ENCODE peak calls at places on chromosomes 13 and 19, in four cellular contexts. B is IMR-90, J is thyroid gland, I is body of pancreas. L is an unnamed sample.

GRCh38 chr19:35247526-35248309 is 1.1 kb upstream of the LSR start:
- DNase-seq in B (no peak), J (peak; percentile 96), I (peak; percentile 95), L (peak; percentile 88)

GRCh38 chr13:98990701-98991100 is 12.8 kb upstream of the DOCK9 start:
- DNase-seq in B (no peak), J (no peak), I (no peak), L (no peak)

GRCh38 chr19:6433663-6434062 is at the start of gene SLC25A41:
- DNase-seq in B (no peak), J (no peak), I (no peak), L (no peak)

GRCh38 chr19:47275866-47276461 is 1.3 kb downstream of the INAFM1 start:
- DNase-seq in B (peak; percentile 57), J (peak; percentile 14), I (no peak), L (peak; percentile 66)

GRCh38 chr19:42280761-42281174 is 11.7 kb downstream of the CIC start:
- DNase-seq in B (peak; percentile 17), J (peak; percentile 36), I (no peak), L (no peak)

GRCh38 chr13:89066868-89067466 is 1395.8 kb downstream of the SLITRK5 start:
- DNase-seq in B (peak; percentile 0), J (peak; percentile 3), I (peak; percentile 24), L (peak; percentile 47)

GRCh38 chr13:38863536-38863935 is 127.1 kb downstream of the STOML3 start:
- DNase-seq in B (no peak), J (no peak), I (no peak), L (no peak)

GRCh38 chr13:43614063-43614462 is 172.7 kb downstream of the ENOX1 start:
- DNase-seq in B (no peak), J (no peak), I (no peak), L (no peak)

GRCh38 chr19:50602935-50603334 is 34.7 kb upstream of the LRRC4B start:
- DNase-seq in B (no peak), J (no peak), I (no peak), L (no peak)

GRCh38 chr19:16525751-16526481 is 16.3 kb downstream of the CHERP start:
- DNase-seq in B (no peak), J (no peak), I (no peak), L (no peak)

GRCh38 chr19:51375504-51376221 is 3.2 kb upstream of the NKG7 start:
- DNase-seq in B (no peak), J (no peak), I (no peak), L (no peak)

GRCh38 chr13:32136716-32137115 is 105.1 kb downstream of the FRY start:
- DNase-seq in B (no peak), J (no peak), I (no peak), L (no peak)

GRCh38 chr13:32881792-32882175 is 134.4 kb upstream of the KL start:
- DNase-seq in B (no peak), J (no peak), I (no peak), L (no peak)

GRCh38 chr13:20360835-20361412 is 128.8 kb upstream of the GJB6 start:
- DNase-seq in B (no peak), J (no peak), I (no peak), L (no peak)

GRCh38 chr19:34468400-34468799 is 13.2 kb upstream of the WTIP start:
- DNase-seq in B (no peak), J (no peak), I (no peak), L (no peak)

DNA sequence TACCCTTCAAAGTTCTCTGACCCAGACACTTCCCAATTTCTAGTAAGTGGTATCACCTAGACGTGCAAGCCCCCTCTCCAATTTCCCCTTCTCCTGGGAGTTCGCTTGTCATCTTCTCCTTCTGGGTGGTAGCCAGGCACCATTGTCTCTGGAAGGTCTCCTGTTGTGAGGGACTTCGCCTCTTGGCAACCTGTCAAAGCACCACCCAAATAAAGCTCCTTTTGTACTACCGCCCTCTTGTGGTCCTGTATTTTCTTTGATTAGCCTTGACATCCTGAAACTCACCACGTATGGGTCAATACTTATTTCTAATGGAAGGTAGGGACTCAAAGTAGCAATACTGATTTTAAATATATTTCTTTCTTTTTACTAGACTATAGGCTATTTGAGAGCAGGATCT is 8.2 kb downstream of the GPC5 start:
- DNase-seq in B (peak; percentile 35), J (no peak), I (no peak), L (peak; percentile 17)
- TF ChIP-seq CTCF in B (peak; percentile 56), J (peak; percentile 29), I (peak; percentile 10), L (no peak)

GRCh38 chr19:54477650-54478049 is 4.6 kb upstream of the CDC42EP5 start:
- DNase-seq in B (no peak), J (no peak), I (no peak), L (no peak)
- H3K4me3 ChIP-seq in B (no peak overlapping the region), J (no peak overlapping the region), I (no peak overlapping the region), L (no peak overlapping the region)

GRCh38 chr13:51769455-51770127 is 34.4 kb downstream of the DHRS12 start:
- DNase-seq in B (no peak), J (peak; percentile 88), I (peak; percentile 90), L (peak; percentile 82)

GRCh38 chr13:51770160-51770559 is 33.8 kb downstream of the DHRS12 start:
- DNase-seq in B (no peak), J (no peak), I (peak; percentile 68), L (no peak)

GRCh38 chr13:51772105-51772455 is 31.9 kb downstream of the DHRS12 start:
- DNase-seq in B (no peak), J (no peak), I (no peak), L (no peak)

GRCh38 chr13:51771418-51772104 is 32.4 kb downstream of the DHRS12 start:
- DNase-seq in B (no peak), J (no peak), I (peak; percentile 90), L (no peak)

DNA sequence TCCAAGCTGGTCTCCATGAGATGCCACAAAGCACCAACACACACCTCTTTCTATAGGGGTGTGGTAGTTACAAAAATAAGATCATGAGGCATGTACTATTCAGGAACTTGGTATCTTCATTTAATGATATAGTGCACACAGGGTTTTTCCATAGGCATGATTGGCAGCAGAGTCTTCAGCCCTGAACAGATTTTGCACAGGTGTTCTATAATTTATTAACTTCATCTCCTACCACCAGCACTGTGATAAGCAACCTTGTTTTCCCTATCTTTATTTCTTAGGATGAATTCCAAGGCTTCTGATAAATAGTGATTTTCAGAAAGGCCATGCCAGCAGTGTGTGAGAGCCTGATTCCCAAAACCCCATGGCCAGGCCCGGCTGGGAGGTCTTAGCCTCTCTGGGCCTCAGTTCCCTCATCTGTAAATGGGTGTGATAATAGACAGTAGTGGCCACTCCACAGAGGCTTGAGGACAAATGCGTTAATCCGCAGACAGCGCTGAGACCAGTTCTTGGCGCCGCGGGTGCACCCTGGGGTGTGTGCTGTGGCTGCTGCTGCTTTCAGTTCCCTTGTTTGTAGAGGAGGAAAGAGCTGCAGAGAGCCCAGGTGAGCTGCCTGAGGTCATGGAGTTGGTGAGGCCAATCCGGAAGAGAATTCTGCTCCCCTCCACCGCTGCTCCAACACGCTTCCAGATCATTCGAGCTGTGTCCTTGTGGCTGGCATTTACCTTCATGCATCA is 33.1 kb downstream of the DHRS12 start:
- DNase-seq in B (no peak), J (no peak), I (peak; percentile 79), L (no peak)
- TF ChIP-seq POLR2A in B (no peak), J (no peak), I (peak; percentile 66), L (no peak)

GRCh38 chr19:49113762-49114629 is at the start of gene LIN7B:
- DNase-seq in B (peak; percentile 54), J (peak; percentile 68), I (peak; percentile 72), L (peak; percentile 61)
- TF ChIP-seq CTCF in B (peak; percentile 67), J (peak; percentile 67), I (peak; percentile 61), L (no peak)

DNA sequence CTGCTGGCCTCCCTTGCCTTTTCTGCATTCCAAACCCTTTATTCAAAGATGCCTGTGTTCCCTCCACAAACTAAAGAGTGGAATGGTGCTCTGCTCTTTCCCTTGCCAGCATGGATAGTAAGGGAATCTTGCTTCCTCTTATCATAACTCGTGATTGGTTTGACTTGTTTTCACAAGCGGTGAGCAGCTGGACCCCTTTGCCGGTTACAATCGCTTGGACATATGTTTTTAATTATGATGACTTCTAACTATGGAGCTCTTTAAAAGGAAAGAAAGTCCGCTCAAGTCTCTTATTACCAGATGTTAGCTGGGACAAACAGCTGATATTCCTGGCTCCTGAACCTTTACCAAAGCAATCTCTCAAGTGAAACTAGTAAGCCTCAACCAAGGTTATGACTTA is 1094.7 kb downstream of the UQCRFS1 start:
- DNase-seq in B (no peak), J (no peak), I (no peak), L (no peak)
- H3K4me3 ChIP-seq in B (no peak overlapping the region), J (no peak overlapping the region), I (no peak overlapping the region), L (no peak overlapping the region)

GRCh38 chr19:4715529-4716221 is 8.0 kb downstream of the DPP9 start:
- DNase-seq in B (no peak), J (no peak), I (peak; percentile 74), L (no peak)
- TF ChIP-seq POLR2A in B (no peak), J (no peak), I (no peak), L (no peak)

GRCh38 chr19:11197291-11198174 is at the start of gene KANK2:
- DNase-seq in B (peak; percentile 55), J (peak; percentile 96), I (peak; percentile 94), L (peak; percentile 81)
- TF ChIP-seq CTCF in B (no peak), J (peak; percentile 11), I (no peak), L (no peak)

L was measured in testis.